ENCODE peak calls at places on chromosomes 11 and 22, in five cellular contexts. P is breast epithelium, T is psoas muscle, O is thyroid gland, E is A673. B is an unnamed sample.

GRCh38 chr22:27223317-27224177 is 566.2 kb downstream of the MIAT start:
- DNase-seq in P (no peak), T (no peak), O (no peak), E (no peak), B (no peak)

GRCh38 chr11:29707924-29708323 is 308.9 kb downstream of the KCNA4 start:
- DNase-seq in P (no peak), T (no peak), O (no peak), E (no peak), B (no peak)

GRCh38 chr11:18064035-18064434 is 18.0 kb upstream of the TPH1 start:
- DNase-seq in P (no peak), T (no peak), O (peak), E (no peak), B (no peak)

GRCh38 chr22:48824673-48825651 is 1002.7 kb downstream of the BRD1 start:
- DNase-seq in P (peak), T (no peak), O (no peak), E (peak), B (no peak)

GRCh38 chr11:45400594-45400993 is 114.5 kb upstream of the SYT13 start:
- DNase-seq in P (no peak), T (no peak), O (no peak), E (peak), B (no peak)

GRCh38 chr11:94938399-94939055 is 34.8 kb downstream of the CWC15 start:
- DNase-seq in P (no peak), T (peak), O (peak), E (peak), B (peak)

GRCh38 chr11:71302534-71302909 is 50.1 kb upstream of the SHANK2 start:
- DNase-seq in P (no peak), T (no peak), O (no peak), E (no peak), B (no peak)

GRCh38 chr11:44324222-44324621 is 14.3 kb upstream of the ALX4 start:
- DNase-seq in P (no peak), T (no peak), O (no peak), E (no peak), B (no peak)

GRCh38 chr11:77001524-77001923 is 32.7 kb upstream of the B3GNT6 start:
- DNase-seq in P (no peak), T (no peak), O (no peak), E (no peak), B (no peak)

GRCh38 chr22:20110359-20110985 is 5.4 kb upstream of the RANBP1 start:
- DNase-seq in P (no peak), T (peak), O (no peak), E (no peak), B (no peak)

GRCh38 chr11:13343931-13344717 is 66.5 kb downstream of the BMAL1 start:
- DNase-seq in P (peak), T (peak), O (peak), E (peak), B (peak)

GRCh38 chr11:13344818-13345217 is 67.2 kb downstream of the BMAL1 start:
- DNase-seq in P (no peak), T (no peak), O (no peak), E (no peak), B (no peak)

GRCh38 chr11:13348305-13348704 is 70.7 kb downstream of the BMAL1 start:
- DNase-seq in P (no peak), T (no peak), O (no peak), E (no peak), B (no peak)

GRCh38 chr11:13347901-13348300 is 70.3 kb downstream of the BMAL1 start:
- DNase-seq in P (no peak), T (no peak), O (peak), E (no peak), B (no peak)

DNA sequence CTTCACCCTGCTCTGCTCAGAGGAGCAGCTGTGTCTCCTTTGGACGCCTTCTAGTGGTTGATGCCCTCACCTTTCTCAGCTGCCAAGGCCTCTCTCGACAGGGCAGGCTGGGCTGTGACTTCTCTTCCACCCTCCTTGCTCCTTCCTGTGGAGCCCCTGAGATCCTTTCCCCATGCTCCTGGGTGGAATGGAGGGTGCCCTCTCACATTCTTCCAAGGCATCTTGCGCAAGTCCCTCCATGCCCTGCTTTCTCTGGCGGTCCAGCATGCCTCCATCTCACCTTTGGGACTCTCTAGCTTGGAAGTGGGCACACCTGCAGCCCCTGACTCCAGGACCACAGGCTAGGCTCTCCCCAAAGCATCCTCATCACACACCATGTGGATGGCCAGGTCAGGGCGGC is 68.9 kb downstream of the BMAL1 start:
- DNase-seq in P (no peak), T (no peak), O (no peak), E (no peak), B (no peak)
- H3K27ac ChIP-seq in P (no peak), T (no peak), O (no peak), E (no peak), B (no peak)

GRCh38 chr22:44668886-44669724 is 32.9 kb upstream of the PRR5 start:
- DNase-seq in P (no peak), T (peak), O (no peak), E (no peak), B (no peak)
- H3K27ac ChIP-seq in P (peak), T (no peak), O (no peak), E (no peak), B (no peak)

GRCh38 chr11:68118753-68119448 is 2.3 kb downstream of the CHKA start:
- DNase-seq in P (no peak), T (no peak), O (peak), E (peak), B (peak)
- H3K27ac ChIP-seq in P (peak), T (peak), O (peak), E (peak), B (peak)

GRCh38 chr11:125429807-125430678 is 66.0 kb downstream of the FEZ1 start:
- DNase-seq in P (no peak), T (no peak), O (no peak), E (no peak), B (no peak)
- H3K27ac ChIP-seq in P (no peak), T (no peak), O (no peak), E (no peak), B (no peak)

GRCh38 chr22:24207264-24208011 is 26.2 kb downstream of the SUSD2 start:
- DNase-seq in P (no peak), T (no peak), O (no peak), E (no peak), B (no peak)
- H3K27ac ChIP-seq in P (peak), T (peak), O (peak), E (peak), B (no peak)

GRCh38 chr22:32775957-32776356 is 25.5 kb upstream of the TIMP3 start:
- DNase-seq in P (no peak), T (no peak), O (no peak), E (no peak), B (no peak)

GRCh38 chr22:32780726-32781310 is 20.7 kb upstream of the TIMP3 start:
- DNase-seq in P (no peak), T (no peak), O (no peak), E (peak), B (no peak)

GRCh38 chr22:32776397-32776796 is 25.1 kb upstream of the TIMP3 start:
- DNase-seq in P (no peak), T (no peak), O (no peak), E (no peak), B (no peak)

GRCh38 chr22:32777997-32778396 is 23.5 kb upstream of the TIMP3 start:
- DNase-seq in P (no peak), T (no peak), O (no peak), E (no peak), B (no peak)

DNA sequence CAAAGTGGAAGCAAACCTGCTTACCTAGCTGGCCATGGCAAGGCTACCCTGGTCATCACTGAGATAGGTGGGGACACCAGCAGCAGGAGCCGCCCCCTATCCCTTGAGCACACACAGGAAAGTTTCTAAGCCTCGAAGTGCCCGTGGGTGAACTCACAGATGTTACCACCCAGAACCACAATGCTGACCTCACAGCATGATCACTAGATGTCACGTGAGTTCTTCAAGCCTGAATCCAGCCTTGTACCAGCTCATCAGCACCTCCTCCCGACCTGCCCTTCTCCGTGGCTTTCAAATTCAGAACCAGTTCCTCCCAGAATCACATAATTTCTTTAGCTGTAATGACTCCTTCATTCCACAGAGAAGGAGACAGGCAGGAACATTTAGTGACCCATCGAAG is 24.7 kb upstream of the TIMP3 start:
- DNase-seq in P (no peak), T (no peak), O (no peak), E (no peak), B (no peak)
- H3K27ac ChIP-seq in P (no peak), T (no peak), O (no peak), E (no peak), B (no peak)

DNA sequence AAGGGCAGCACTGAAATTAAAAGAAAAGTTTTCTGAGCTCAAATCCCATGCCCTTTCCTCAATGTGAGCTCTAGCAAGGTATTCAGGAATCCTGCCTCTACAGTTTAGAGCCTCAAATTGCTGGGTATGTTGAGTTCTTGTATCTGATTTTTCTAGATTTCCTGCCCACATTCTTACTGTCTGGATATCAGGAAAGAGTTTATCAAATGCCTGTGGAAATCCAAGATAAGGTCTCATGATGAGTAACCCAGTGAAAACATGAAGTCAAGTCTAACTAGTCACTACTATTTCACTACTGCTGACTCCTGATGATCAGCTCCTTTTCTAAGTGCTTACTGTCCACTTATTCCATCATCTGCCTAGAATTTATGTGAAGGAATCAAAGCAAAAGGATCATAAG is 29.8 kb downstream of the LIMK2 start:
- DNase-seq in P (no peak), T (no peak), O (no peak), E (no peak), B (no peak)
- H3K27ac ChIP-seq in P (no peak), T (no peak), O (no peak), E (no peak), B (no peak)

GRCh38 chr22:38246692-38247091 is 26.1 kb downstream of the TMEM184B start:
- DNase-seq in P (no peak), T (peak), O (no peak), E (no peak), B (no peak)

GRCh38 chr22:38248280-38248679 is 24.5 kb downstream of the TMEM184B start:
- DNase-seq in P (no peak), T (no peak), O (no peak), E (no peak), B (no peak)

GRCh38 chr22:38247713-38248112 is 25.1 kb downstream of the TMEM184B start:
- DNase-seq in P (no peak), T (no peak), O (no peak), E (no peak), B (no peak)

GRCh38 chr22:38244106-38244505 is 28.7 kb downstream of the TMEM184B start:
- DNase-seq in P (no peak), T (no peak), O (no peak), E (no peak), B (no peak)

GRCh38 chr22:38246046-38246658 is 26.7 kb downstream of the TMEM184B start:
- DNase-seq in P (no peak), T (no peak), O (no peak), E (no peak), B (no peak)
- H3K27ac ChIP-seq in P (peak), T (no peak), O (no peak), E (no peak), B (peak)

DNA sequence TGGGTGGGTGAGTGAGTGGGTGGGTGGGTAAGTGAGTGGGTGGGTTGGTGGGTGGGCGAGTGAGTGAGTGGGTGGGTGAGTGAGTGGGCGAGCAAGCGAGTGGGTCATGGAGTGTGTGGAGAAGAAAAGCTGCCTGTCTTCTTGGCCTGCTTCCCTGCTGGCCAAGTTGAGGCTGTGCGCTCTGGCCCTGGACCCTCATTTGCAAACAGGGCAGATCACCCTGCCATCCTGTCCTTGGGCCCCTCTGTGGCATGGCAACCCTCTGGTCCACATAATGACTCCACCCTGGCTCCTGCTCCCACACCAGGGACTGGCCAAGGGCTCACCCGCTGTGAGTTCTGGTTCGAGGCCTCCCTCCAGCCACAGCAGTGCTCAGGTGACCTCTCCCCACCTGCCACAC is 35.1 kb downstream of the CAPN1 start:
- DNase-seq in P (no peak), T (no peak), O (no peak), E (no peak), B (no peak)
- H3K27ac ChIP-seq in P (no peak), T (no peak), O (no peak), E (no peak), B (no peak)

GRCh38 chr11:47154738-47155570 is 21.7 kb downstream of the ARFGAP2 start:
- DNase-seq in P (no peak), T (no peak), O (no peak), E (no peak), B (no peak)

GRCh38 chr11:47149781-47150180 is 26.9 kb downstream of the ARFGAP2 start:
- DNase-seq in P (no peak), T (no peak), O (no peak), E (no peak), B (no peak)

GRCh38 chr11:47148903-47149535 is 27.7 kb downstream of the ARFGAP2 start:
- DNase-seq in P (no peak), T (no peak), O (peak), E (no peak), B (peak)

GRCh38 chr11:47152953-47153950 is 23.4 kb downstream of the ARFGAP2 start:
- DNase-seq in P (peak), T (peak), O (peak), E (peak), B (peak)

DNA sequence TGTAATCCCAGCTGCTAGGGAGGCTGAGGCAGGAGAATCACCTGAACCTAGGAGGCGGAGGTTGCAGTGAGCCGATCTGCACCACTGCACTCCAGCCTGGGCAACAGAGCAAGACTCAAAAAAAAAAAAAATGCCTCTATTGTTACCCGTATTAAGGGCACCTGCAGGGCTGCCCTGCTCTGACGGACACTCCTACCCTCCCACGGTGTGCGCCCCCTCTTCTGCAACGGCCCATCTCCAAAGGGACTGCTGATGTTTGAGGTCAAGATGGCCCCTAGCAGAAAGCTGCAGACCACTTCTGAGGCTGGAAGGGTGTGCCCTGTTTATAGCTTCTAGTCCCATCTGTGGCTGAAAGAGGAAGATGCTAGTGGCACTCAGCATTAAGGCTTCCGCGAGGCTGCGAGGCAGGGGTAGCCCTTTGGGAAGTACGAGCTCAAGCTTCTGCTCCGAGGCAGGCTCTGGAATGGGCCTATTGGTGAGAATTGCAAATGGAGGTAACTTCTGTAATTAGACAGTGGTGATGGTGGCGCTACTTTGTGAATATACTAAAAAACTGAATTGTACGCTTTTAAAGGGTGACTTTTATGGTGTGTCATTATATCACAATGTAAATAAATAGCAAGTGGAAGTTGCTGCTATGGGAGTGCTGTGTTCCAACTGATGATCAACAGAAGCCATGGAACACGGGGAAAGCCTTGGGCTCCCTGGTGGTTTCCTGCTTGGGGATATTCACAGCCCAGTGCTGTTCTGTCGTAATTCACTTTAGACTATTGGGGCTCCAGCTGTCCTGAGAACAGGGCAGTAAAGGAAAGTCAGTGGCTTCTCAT is 24.3 kb downstream of the ARFGAP2 start:
- DNase-seq in P (no peak), T (no peak), O (no peak), E (no peak), B (no peak)
- H3K27ac ChIP-seq in P (no peak), T (no peak), O (no peak), E (no peak), B (peak)

B was measured in substantia nigra.